ENCODE peak calls at places on chromosomes 12 and 14, in ten cellular contexts. Z, H, J, X, S, D, C, L, V and T are unnamed samples.
A peak's percentile ranks its signal among the peaks of the same experiment; 100 is the strongest.

GRCh38 chr12:52023182-52023975 is 16.6 kb downstream of the TAMALIN start:
- DNase-seq in C (no peak), X (peak; percentile 85), D (peak; percentile 62), V (no peak), Z (peak; percentile 88), H (peak; percentile 80), L (peak; percentile 90), S (peak; percentile 94), J (peak; percentile 93), T (peak; percentile 64)

GRCh38 chr14:87617079-87617478 is 375.9 kb downstream of the GALC start:
- DNase-seq in X (no peak), H (no peak), S (no peak), J (no peak), Z (no peak), D (no peak), V (no peak), C (no peak), L (no peak), T (no peak)

GRCh38 chr12:54032627-54033100 is at the start of gene HOXC5:
- DNase-seq in V (no peak), D (peak; percentile 92), J (peak; percentile 81), H (no peak), S (peak; percentile 81), X (peak; percentile 69), C (no peak), Z (peak; percentile 40), L (peak; percentile 66), T (peak; percentile 86)

GRCh38 chr14:77151245-77151644 is 9.7 kb upstream of the ZDHHC22 start:
- DNase-seq in H (no peak), D (no peak), Z (no peak), L (no peak), S (peak; percentile 67), V (no peak), X (peak; percentile 52), C (no peak), J (no peak), T (peak; percentile 37)

GRCh38 chr12:27431185-27431584 is 15.4 kb upstream of the SMCO2 start:
- DNase-seq in C (no peak), D (no peak), J (no peak), S (no peak), X (no peak), Z (no peak), H (no peak), L (no peak), V (no peak), T (no peak)

GRCh38 chr12:130335517-130336392 is 1.9 kb upstream of the PIWIL1 start:
- DNase-seq in H (no peak), S (peak; percentile 47), Z (no peak), L (no peak), D (peak; percentile 52), X (peak; percentile 38), V (peak; percentile 8), C (no peak), J (peak; percentile 67), T (peak; percentile 68)

GRCh38 chr12:58204086-58204485 is 262.7 kb downstream of the ATP23 start:
- DNase-seq in H (no peak), V (no peak), C (no peak), J (no peak), X (no peak), Z (no peak), D (peak; percentile 14), S (no peak), L (no peak), T (no peak)

GRCh38 chr12:26226629-26227375 is 31.4 kb downstream of the SSPN start:
- DNase-seq in L (no peak), S (peak; percentile 57), J (no peak), H (no peak), Z (no peak), V (no peak), X (peak; percentile 73), C (no peak), D (peak; percentile 31), T (peak; percentile 77)